ENCODE peak calls at places on chromosomes 1 and 21, in six cellular contexts. M is NCI-H748 treated with DMSO at 0.1 percent for 48 hours, Q is heart left ventricle, A is memory B cell, S is lower lobe of right lung, Y is GM12865. I is an unnamed sample.

GRCh38 chr1:116852910-116853309 is 56.8 kb upstream of the PTGFRN start:
- DNase-seq in M (no peak), Q (no peak), A (no peak), S (no peak), Y (no peak), I (no peak)

GRCh38 chr21:42815217-42815616 is 64.1 kb downstream of the WDR4 start:
- DNase-seq in M (no peak), Q (no peak), A (no peak), S (no peak), Y (no peak), I (no peak)

GRCh38 chr1:42723511-42723910 is 16.5 kb downstream of the CLDN19 start:
- DNase-seq in M (no peak), Q (no peak), A (no peak), S (no peak), Y (no peak), I (no peak)

GRCh38 chr1:234983554-234983911 is 145.1 kb downstream of the TOMM20 start:
- DNase-seq in M (no peak), Q (no peak), A (no peak), S (no peak), Y (no peak), I (no peak)

GRCh38 chr1:228768345-228768717 is 33.1 kb downstream of the RHOU start:
- DNase-seq in M (no peak), Q (no peak), A (no peak), S (no peak), Y (no peak), I (no peak)

GRCh38 chr1:214966366-214966765 is 116.2 kb upstream of the KCNK2 start:
- DNase-seq in M (no peak), Q (no peak), A (no peak), S (no peak), Y (no peak), I (no peak)

GRCh38 chr1:227285745-227286144 is 32.5 kb downstream of the CDC42BPA start:
- DNase-seq in M (no peak), Q (no peak), A (no peak), S (no peak), Y (no peak), I (no peak)

GRCh38 chr1:228367798-228368791 is 38.5 kb downstream of the TRIM11 start:
- DNase-seq in M (no peak), Q (peak), A (no peak), S (peak), Y (peak), I (no peak)

GRCh38 chr1:248923932-248924331 is 17.9 kb downstream of the PGBD2 start:
- DNase-seq in M (no peak), Q (no peak), A (no peak), S (no peak), Y (no peak), I (no peak)

GRCh38 chr1:203034422-203035110 is 8.3 kb downstream of the PPFIA4 start:
- DNase-seq in M (no peak), Q (peak), A (no peak), S (no peak), Y (no peak), I (no peak)

GRCh38 chr1:230145953-230146476 is 79.0 kb downstream of the GALNT2 start:
- DNase-seq in M (no peak), Q (no peak), A (no peak), S (no peak), Y (peak), I (no peak)

GRCh38 chr1:200969726-200970521 is 53.6 kb downstream of the KIF21B start:
- DNase-seq in M (no peak), Q (peak), A (no peak), S (no peak), Y (peak), I (no peak)

GRCh38 chr1:203650012-203650836 is 23.6 kb downstream of the ATP2B4 start:
- DNase-seq in M (no peak), Q (peak), A (peak), S (peak), Y (peak), I (no peak)

GRCh38 chr1:50605186-50605875 is 182.1 kb upstream of the DMRTA2 start:
- DNase-seq in M (peak), Q (no peak), A (no peak), S (no peak), Y (peak), I (peak)

GRCh38 chr1:39996396-39997004 is 41.6 kb downstream of the MFSD2A start:
- DNase-seq in M (no peak), Q (no peak), A (no peak), S (no peak), Y (no peak), I (no peak)

GRCh38 chr1:58932820-58933598 is 149.2 kb upstream of the JUN start:
- DNase-seq in M (peak), Q (no peak), A (no peak), S (peak), Y (peak), I (peak)

GRCh38 chr1:97553975-97554374 is 366.9 kb downstream of the DPYD start:
- DNase-seq in M (no peak), Q (no peak), A (no peak), S (no peak), Y (no peak), I (no peak)

GRCh38 chr1:240091614-240092300 is at the start of gene FMN2:
- DNase-seq in M (peak), Q (no peak), A (no peak), S (no peak), Y (no peak), I (peak)

GRCh38 chr1:240098534-240098933 is 6.9 kb downstream of the FMN2 start:
- DNase-seq in M (no peak), Q (no peak), A (no peak), S (no peak), Y (no peak), I (no peak)

GRCh38 chr1:59110287-59110686 is 186.6 kb upstream of the FGGY start:
- DNase-seq in M (no peak), Q (no peak), A (no peak), S (no peak), Y (no peak), I (no peak)

GRCh38 chr1:60893111-60893510 is 189.2 kb upstream of the NFIA start:
- DNase-seq in M (no peak), Q (no peak), A (no peak), S (no peak), Y (no peak), I (no peak)

GRCh38 chr21:35511298-35512162 is 462.4 kb upstream of the RUNX1 start:
- DNase-seq in M (no peak), Q (no peak), A (no peak), S (no peak), Y (no peak), I (no peak)

GRCh38 chr1:65514083-65514482 is 93.6 kb downstream of the LEPR start:
- DNase-seq in M (no peak), Q (no peak), A (no peak), S (no peak), Y (no peak), I (no peak)

GRCh38 chr1:19661721-19662228 is 2.9 kb upstream of the HTR6 start:
- DNase-seq in M (peak), Q (no peak), A (no peak), S (no peak), Y (peak), I (no peak)

GRCh38 chr21:45820171-45821091 is 161.1 kb upstream of the COL6A1 start:
- DNase-seq in M (peak), Q (peak), A (peak), S (peak), Y (peak), I (peak)

GRCh38 chr1:24795236-24795635 is 50.0 kb downstream of the CLIC4 start:
- DNase-seq in M (no peak), Q (no peak), A (no peak), S (no peak), Y (no peak), I (no peak)

GRCh38 chr1:56098956-56099355 is 480.4 kb downstream of the PLPP3 start:
- DNase-seq in M (no peak), Q (no peak), A (no peak), S (no peak), Y (no peak), I (no peak)

GRCh38 chr1:239606850-239607400 is 220.6 kb downstream of the CHRM3 start:
- DNase-seq in M (no peak), Q (no peak), A (no peak), S (no peak), Y (no peak), I (no peak)

GRCh38 chr21:45655071-45655470 is 11.5 kb downstream of the PCBP3 start:
- DNase-seq in M (no peak), Q (no peak), A (no peak), S (no peak), Y (no peak), I (no peak)

GRCh38 chr21:45041984-45042663 is 32.3 kb upstream of the ADARB1 start:
- DNase-seq in M (no peak), Q (no peak), A (no peak), S (no peak), Y (no peak), I (no peak)

GRCh38 chr1:81670286-81670685 is 130.4 kb upstream of the ADGRL2 start:
- DNase-seq in M (no peak), Q (peak), A (no peak), S (peak), Y (no peak), I (no peak)

GRCh38 chr1:58317086-58317485 is 229.4 kb downstream of the OMA1 start:
- DNase-seq in M (no peak), Q (no peak), A (no peak), S (no peak), Y (no peak), I (no peak)

GRCh38 chr1:156371553-156372264 is 2.7 kb downstream of the RHBG start:
- DNase-seq in M (no peak), Q (no peak), A (no peak), S (peak), Y (no peak), I (no peak)

GRCh38 chr1:113677250-113678158 is 81.8 kb downstream of the PHTF1 start:
- DNase-seq in M (peak), Q (no peak), A (peak), S (no peak), Y (peak), I (peak)

GRCh38 chr1:179295356-179295755 is 1.8 kb downstream of the SOAT1 start:
- DNase-seq in M (no peak), Q (no peak), A (no peak), S (no peak), Y (no peak), I (no peak)

GRCh38 chr1:91166106-91166712 is 144.4 kb upstream of the ZNF644 start:
- DNase-seq in M (peak), Q (no peak), A (peak), S (peak), Y (peak), I (peak)

GRCh38 chr1:169184812-169185211 is 78.3 kb downstream of the ATP1B1 start:
- DNase-seq in M (no peak), Q (no peak), A (no peak), S (no peak), Y (no peak), I (no peak)